ENCODE peak calls at places on chromosomes 11 and 22, in ten cellular contexts. G, R, Q, E, V, A, P, B, Z and X are unnamed samples.

GRCh38 chr22:24894220-24894975 is 52.1 kb downstream of the LHFPL7 start:
- DNase-seq in E (peak), Z (no peak), Q (no peak), R (peak), G (peak), B (peak), A (no peak), V (peak), P (no peak), X (peak)

GRCh38 chr22:46735747-46736608 is 2.1 kb downstream of the CERK start:
- DNase-seq in Z (no peak), P (no peak), E (peak), Q (no peak), V (no peak), A (no peak), R (peak), G (no peak), B (no peak), X (no peak)

GRCh38 chr11:120819003-120819402 is 204.9 kb upstream of the TBCEL start:
- DNase-seq in E (no peak), P (no peak), Z (no peak), B (no peak), G (no peak), R (no peak), V (no peak), Q (no peak), A (no peak), X (no peak)

GRCh38 chr11:102560555-102561011 is 30.0 kb upstream of the MMP7 start:
- DNase-seq in E (peak), Q (no peak), R (no peak), G (peak), P (peak), B (no peak), A (peak), V (no peak), Z (peak), X (no peak)

GRCh38 chr11:6404341-6405038 is 14.2 kb downstream of the SMPD1 start:
- DNase-seq in B (no peak), P (peak), Q (no peak), V (no peak), A (no peak), E (no peak), R (no peak), Z (peak), G (no peak), X (no peak)

GRCh38 chr11:69947772-69948255 is 128.6 kb upstream of the FGF3 start:
- DNase-seq in E (no peak), Q (no peak), V (no peak), G (no peak), Z (no peak), P (no peak), R (no peak), B (no peak), A (peak), X (no peak)

GRCh38 chr11:91795139-91795887 is 429.3 kb upstream of the FAT3 start:
- DNase-seq in G (peak), A (no peak), R (no peak), Z (no peak), Q (no peak), E (peak), B (no peak), P (no peak), V (no peak), X (no peak)

GRCh38 chr11:130829801-130830562 is 86.3 kb downstream of the SNX19 start:
- DNase-seq in Q (no peak), E (peak), R (no peak), P (no peak), G (no peak), B (peak), Z (no peak), A (no peak), V (no peak), X (peak)

GRCh38 chr11:31903225-31904074 is 92.3 kb upstream of the PAX6 start:
- DNase-seq in G (no peak), E (no peak), B (no peak), Q (no peak), V (no peak), Z (no peak), R (no peak), P (no peak), A (no peak), X (no peak)

GRCh38 chr11:126165366-126166156 is 45.9 kb downstream of the RPUSD4 start:
- DNase-seq in B (peak), R (no peak), Q (no peak), Z (no peak), E (no peak), G (no peak), A (no peak), V (no peak), P (no peak), X (no peak)

GRCh38 chr11:8812438-8812837 is 98.6 kb upstream of the AKIP1 start:
- DNase-seq in P (no peak), A (peak), E (no peak), V (no peak), R (no peak), Q (no peak), B (no peak), G (peak), Z (no peak), X (no peak)

GRCh38 chr11:116256155-116256554 is 516.6 kb downstream of the BUD13 start:
- DNase-seq in A (no peak), E (no peak), B (no peak), Z (no peak), P (no peak), R (no peak), V (no peak), G (no peak), Q (no peak), X (no peak)

GRCh38 chr22:41822289-41823057 is 10.4 kb upstream of the SREBF2 start:
- DNase-seq in B (no peak), G (peak), E (peak), A (peak), P (peak), R (peak), V (peak), Z (peak), Q (no peak), X (no peak)

GRCh38 chr11:6799402-6799801 is at the start of gene OR6A2:
- DNase-seq in V (no peak), Z (no peak), B (no peak), A (no peak), G (peak), Q (no peak), R (no peak), P (no peak), E (no peak), X (no peak)

GRCh38 chr11:120718171-120718570 is 206.6 kb downstream of the GRIK4 start:
- DNase-seq in B (no peak), G (no peak), Z (no peak), V (no peak), E (peak), R (no peak), A (no peak), P (no peak), Q (no peak), X (no peak)

GRCh38 chr11:95764267-95764898 is 25.2 kb downstream of the FAM76B start:
- DNase-seq in Q (no peak), V (peak), E (peak), B (no peak), P (peak), Z (no peak), R (peak), A (peak), G (peak), X (peak)

GRCh38 chr11:129815596-129816461 is at the start of gene TMEM45B:
- DNase-seq in Q (no peak), P (peak), E (peak), V (peak), A (no peak), Z (no peak), B (peak), R (peak), G (no peak), X (no peak)

GRCh38 chr11:65390099-65390941 is 3.9 kb downstream of the FRMD8 start:
- DNase-seq in A (no peak), V (no peak), E (peak), R (no peak), P (no peak), Z (no peak), Q (no peak), B (no peak), G (no peak), X (no peak)

GRCh38 chr11:31974737-31975136 is 116.1 kb upstream of the RCN1 start:
- DNase-seq in E (peak), Z (no peak), G (peak), V (no peak), Q (no peak), R (no peak), P (no peak), A (no peak), B (no peak), X (no peak)

GRCh38 chr22:46352691-46353386 is 17.3 kb downstream of the TRMU start:
- DNase-seq in R (no peak), G (peak), B (no peak), E (peak), Z (no peak), A (no peak), P (no peak), Q (no peak), V (no peak), X (no peak)

GRCh38 chr11:131370901-131371790 is 731 bp downstream of the NTM start:
- DNase-seq in V (peak), Z (no peak), A (no peak), E (peak), B (no peak), G (no peak), R (no peak), P (no peak), Q (no peak), X (no peak)

GRCh38 chr11:27385245-27385644 is 22.2 kb upstream of the CCDC34 start:
- DNase-seq in A (no peak), G (peak), Z (no peak), B (no peak), V (no peak), E (peak), P (no peak), R (no peak), Q (no peak), X (no peak)

GRCh38 chr22:45842141-45842831 is 134.7 kb downstream of the WNT7B start:
- DNase-seq in Z (no peak), G (peak), Q (no peak), P (no peak), B (no peak), E (peak), R (no peak), A (no peak), V (peak), X (no peak)

GRCh38 chr11:41926339-41926738 is 466.9 kb upstream of the LRRC4C start:
- DNase-seq in A (no peak), B (no peak), P (no peak), Z (no peak), G (no peak), V (no peak), Q (no peak), R (no peak), E (no peak), X (no peak)

GRCh38 chr11:94849836-94850235 is 81.7 kb downstream of the AMOTL1 start:
- DNase-seq in Z (no peak), E (peak), V (no peak), P (no peak), R (no peak), A (no peak), G (no peak), Q (no peak), B (no peak), X (no peak)

GRCh38 chr11:12715941-12716340 is 41.7 kb downstream of the TEAD1 start:
- DNase-seq in R (no peak), Z (no peak), V (no peak), G (no peak), P (no peak), E (no peak), Q (no peak), A (no peak), B (no peak), X (no peak)

GRCh38 chr11:76397383-76397782 is 16.3 kb downstream of the GVQW3 start:
- DNase-seq in A (no peak), E (no peak), Z (no peak), R (no peak), V (no peak), Q (no peak), G (peak), P (no peak), B (no peak), X (no peak)

GRCh38 chr11:57214087-57214395 is 23.0 kb downstream of the APLNR start:
- DNase-seq in A (no peak), G (no peak), B (no peak), Z (no peak), V (no peak), R (no peak), E (no peak), Q (no peak), P (no peak), X (no peak)

GRCh38 chr22:27278986-27279385 is 522.6 kb downstream of the MN1 start:
- DNase-seq in G (no peak), R (no peak), P (no peak), B (no peak), V (no peak), Q (no peak), Z (no peak), E (no peak), A (no peak), X (no peak)

GRCh38 chr11:2510626-2511402 is 66.0 kb downstream of the KCNQ1 start:
- DNase-seq in E (no peak), P (no peak), A (no peak), G (no peak), R (no peak), Q (no peak), B (no peak), V (no peak), Z (no peak), X (no peak)

GRCh38 chr11:130211781-130212401 is 52.3 kb downstream of the ST14 start:
- DNase-seq in E (no peak), V (no peak), Q (no peak), B (peak), Z (no peak), P (no peak), G (no peak), R (no peak), A (no peak), X (no peak)

GRCh38 chr11:44247508-44247907 is 62.4 kb downstream of the ALX4 start:
- DNase-seq in B (no peak), P (no peak), R (no peak), A (no peak), Z (no peak), Q (no peak), E (no peak), G (no peak), V (no peak), X (no peak)

GRCh38 chr22:37317698-37318210 is 35.4 kb downstream of the CYTH4 start:
- DNase-seq in A (no peak), Z (no peak), G (no peak), E (no peak), R (no peak), Q (no peak), P (no peak), B (no peak), V (no peak), X (no peak)

GRCh38 chr11:121670792-121671275 is 218.1 kb upstream of the SORL1-AS1 start:
- DNase-seq in V (peak), R (no peak), Q (no peak), G (no peak), P (no peak), Z (no peak), E (peak), B (no peak), A (no peak), X (no peak)

GRCh38 chr22:39997939-39998726 is 3.4 kb downstream of the FAM83F start:
- DNase-seq in Z (no peak), P (no peak), E (peak), Q (no peak), V (peak), B (no peak), A (no peak), R (peak), G (peak), X (no peak)